ENCODE peak calls at places on chromosome 11, in nine cellular contexts. One of them, this sample, is unnamed.

GRCh38 chr11:112877561-112877960 is 83.7 kb upstream of the NCAM1 start:
- DNase-seq in activated T-helper 1 cell treated with anti-CD3 and anti-CD28 coated beads, Interleukin-12 subunit alpha, Interleukin-12 subunit beta, Interleukin-2, Interleukin-4 antibody, amounts not matched to agents 30 ng/mL and 10 ng/mL and 1 ng/mL, durations not matched to agents 14 hours and 24 hours and 36 hours: no peak
- DNase-seq in upper lobe of left lung: peak
- DNase-seq in NCI-H2029: no peak
- DNase-seq in A172: no peak
- DNase-seq in Panc1: no peak
- DNase-seq in A549: no peak
- DNase-seq in fibroblast of the conjunctiva: no peak
- DNase-seq in NCI-H2081: no peak
- DNase-seq in this sample: peak

GRCh38 chr11:102886999-102887398 is 12.2 kb upstream of the MMP12 start:
- DNase-seq in activated T-helper 1 cell treated with anti-CD3 and anti-CD28 coated beads, Interleukin-12 subunit alpha, Interleukin-12 subunit beta, Interleukin-2, Interleukin-4 antibody, amounts not matched to agents 30 ng/mL and 10 ng/mL and 1 ng/mL, durations not matched to agents 14 hours and 24 hours and 36 hours: no peak
- DNase-seq in upper lobe of left lung: no peak
- DNase-seq in NCI-H2029: no peak
- DNase-seq in A172: no peak
- DNase-seq in Panc1: no peak
- DNase-seq in A549: no peak
- DNase-seq in fibroblast of the conjunctiva: peak
- DNase-seq in NCI-H2081: peak
- DNase-seq in this sample: no peak

GRCh38 chr11:46294365-46295309 is 17.2 kb downstream of the CREB3L1 start:
- DNase-seq in activated T-helper 1 cell treated with anti-CD3 and anti-CD28 coated beads, Interleukin-12 subunit alpha, Interleukin-12 subunit beta, Interleukin-2, Interleukin-4 antibody, amounts not matched to agents 30 ng/mL and 10 ng/mL and 1 ng/mL, durations not matched to agents 14 hours and 24 hours and 36 hours: no peak
- DNase-seq in upper lobe of left lung: no peak
- DNase-seq in NCI-H2029: no peak
- DNase-seq in A172: peak
- DNase-seq in Panc1: no peak
- DNase-seq in A549: no peak
- DNase-seq in fibroblast of the conjunctiva: peak
- DNase-seq in NCI-H2081: no peak
- DNase-seq in this sample: peak

GRCh38 chr11:33999393-33999792 is 52.1 kb upstream of the CAPRIN1 start:
- DNase-seq in activated T-helper 1 cell treated with anti-CD3 and anti-CD28 coated beads, Interleukin-12 subunit alpha, Interleukin-12 subunit beta, Interleukin-2, Interleukin-4 antibody, amounts not matched to agents 30 ng/mL and 10 ng/mL and 1 ng/mL, durations not matched to agents 14 hours and 24 hours and 36 hours: no peak
- DNase-seq in upper lobe of left lung: no peak
- DNase-seq in NCI-H2029: no peak
- DNase-seq in A172: no peak
- DNase-seq in Panc1: no peak
- DNase-seq in A549: no peak
- DNase-seq in fibroblast of the conjunctiva: no peak
- DNase-seq in NCI-H2081: no peak
- DNase-seq in this sample: no peak

GRCh38 chr11:110286298-110287040 is 9.9 kb downstream of the RDX start:
- DNase-seq in activated T-helper 1 cell treated with anti-CD3 and anti-CD28 coated beads, Interleukin-12 subunit alpha, Interleukin-12 subunit beta, Interleukin-2, Interleukin-4 antibody, amounts not matched to agents 30 ng/mL and 10 ng/mL and 1 ng/mL, durations not matched to agents 14 hours and 24 hours and 36 hours: no peak
- DNase-seq in upper lobe of left lung: no peak
- DNase-seq in NCI-H2029: peak
- DNase-seq in A172: no peak
- DNase-seq in Panc1: no peak
- DNase-seq in A549: no peak
- DNase-seq in fibroblast of the conjunctiva: no peak
- DNase-seq in NCI-H2081: no peak
- DNase-seq in this sample: no peak

GRCh38 chr11:19953909-19954308 is 206.4 kb downstream of the DBX1 start:
- DNase-seq in activated T-helper 1 cell treated with anti-CD3 and anti-CD28 coated beads, Interleukin-12 subunit alpha, Interleukin-12 subunit beta, Interleukin-2, Interleukin-4 antibody, amounts not matched to agents 30 ng/mL and 10 ng/mL and 1 ng/mL, durations not matched to agents 14 hours and 24 hours and 36 hours: no peak
- DNase-seq in upper lobe of left lung: no peak
- DNase-seq in NCI-H2029: peak
- DNase-seq in A172: peak
- DNase-seq in Panc1: no peak
- DNase-seq in A549: peak
- DNase-seq in fibroblast of the conjunctiva: no peak
- DNase-seq in NCI-H2081: no peak
- DNase-seq in this sample: no peak

GRCh38 chr11:65781152-65781961 is 581 bp upstream of the AP5B1 start:
- DNase-seq in activated T-helper 1 cell treated with anti-CD3 and anti-CD28 coated beads, Interleukin-12 subunit alpha, Interleukin-12 subunit beta, Interleukin-2, Interleukin-4 antibody, amounts not matched to agents 30 ng/mL and 10 ng/mL and 1 ng/mL, durations not matched to agents 14 hours and 24 hours and 36 hours: no peak
- DNase-seq in upper lobe of left lung: peak
- DNase-seq in NCI-H2029: no peak
- DNase-seq in A172: no peak
- DNase-seq in Panc1: no peak
- DNase-seq in A549: no peak
- DNase-seq in fibroblast of the conjunctiva: no peak
- DNase-seq in NCI-H2081: no peak
- DNase-seq in this sample: peak

GRCh38 chr11:32427935-32428664 is 7.2 kb downstream of the WT1 start:
- DNase-seq in activated T-helper 1 cell treated with anti-CD3 and anti-CD28 coated beads, Interleukin-12 subunit alpha, Interleukin-12 subunit beta, Interleukin-2, Interleukin-4 antibody, amounts not matched to agents 30 ng/mL and 10 ng/mL and 1 ng/mL, durations not matched to agents 14 hours and 24 hours and 36 hours: no peak
- DNase-seq in upper lobe of left lung: peak
- DNase-seq in NCI-H2029: no peak
- DNase-seq in A172: no peak
- DNase-seq in Panc1: no peak
- DNase-seq in A549: no peak
- DNase-seq in fibroblast of the conjunctiva: no peak
- DNase-seq in NCI-H2081: no peak
- DNase-seq in this sample: peak